ENCODE peak calls at places on chromosomes 4 and X, in five cellular contexts. One of them, this sample, is unnamed.
A peak's percentile ranks its signal among the peaks of the same experiment; 100 is the strongest.

GRCh38 chrX:86121916-86122315 is 26.3 kb upstream of the DACH2 start:
- DNase-seq in HTR-8/SVneo: no peak
- DNase-seq in midbrain: no peak
- DNase-seq in globus pallidus: no peak
- DNase-seq in A549: no peak
- DNase-seq in this sample: no peak

GRCh38 chrX:122943918-122944317 is 240.2 kb upstream of the GRIA3 start:
- DNase-seq in globus pallidus: no peak
- DNase-seq in midbrain: no peak
- DNase-seq in A549: no peak
- DNase-seq in HTR-8/SVneo: no peak
- DNase-seq in this sample: no peak

GRCh38 chr4:94540476-94540875 is 88.7 kb downstream of the PDLIM5 start:
- DNase-seq in globus pallidus: no peak
- DNase-seq in A549: no peak
- DNase-seq in HTR-8/SVneo: no peak
- DNase-seq in midbrain: no peak
- DNase-seq in this sample: no peak

GRCh38 chr4:8041868-8042267 is 102.2 kb upstream of the AFAP1 start:
- DNase-seq in A549: no peak
- DNase-seq in midbrain: no peak
- DNase-seq in globus pallidus: no peak
- DNase-seq in HTR-8/SVneo: no peak
- DNase-seq in this sample: no peak

GRCh38 chrX:150366951-150367545 is 3.9 kb downstream of the MAMLD1 start:
- DNase-seq in HTR-8/SVneo: no peak
- DNase-seq in A549: peak; percentile 77
- DNase-seq in globus pallidus: no peak
- DNase-seq in midbrain: no peak
- DNase-seq in this sample: no peak

GRCh38 chr4:67430989-67431388 is 114.3 kb downstream of the CENPC start:
- DNase-seq in midbrain: no peak
- DNase-seq in globus pallidus: no peak
- DNase-seq in HTR-8/SVneo: no peak
- DNase-seq in A549: no peak
- DNase-seq in this sample: no peak

GRCh38 chrX:63761639-63762038 is 23.4 kb downstream of the ARHGEF9 start:
- DNase-seq in HTR-8/SVneo: no peak
- DNase-seq in midbrain: no peak
- DNase-seq in A549: no peak
- DNase-seq in globus pallidus: no peak
- DNase-seq in this sample: no peak

GRCh38 chrX:31546130-31546529 is 474.3 kb upstream of the FTHL17 start:
- DNase-seq in HTR-8/SVneo: peak; percentile 5
- DNase-seq in A549: no peak
- DNase-seq in midbrain: no peak
- DNase-seq in globus pallidus: no peak
- DNase-seq in this sample: no peak

GRCh38 chr4:140995058-140995457 is 138.2 kb downstream of the RNF150 start:
- DNase-seq in midbrain: no peak
- DNase-seq in globus pallidus: no peak
- DNase-seq in A549: no peak
- DNase-seq in HTR-8/SVneo: no peak
- DNase-seq in this sample: no peak

GRCh38 chr4:134189480-134189879 is 12.1 kb downstream of the PABPC4L start:
- DNase-seq in HTR-8/SVneo: no peak
- DNase-seq in A549: no peak
- DNase-seq in globus pallidus: no peak
- DNase-seq in midbrain: no peak
- DNase-seq in this sample: no peak

GRCh38 chr4:141301216-141301615 is 80.5 kb downstream of the ZNF330 start:
- DNase-seq in midbrain: no peak
- DNase-seq in HTR-8/SVneo: no peak
- DNase-seq in globus pallidus: no peak
- DNase-seq in A549: no peak
- DNase-seq in this sample: no peak

GRCh38 chr4:176034498-176034897 is 31.1 kb upstream of the WDR17 start:
- DNase-seq in globus pallidus: peak; percentile 52
- DNase-seq in midbrain: peak; percentile 59
- DNase-seq in HTR-8/SVneo: peak; percentile 18
- DNase-seq in A549: peak; percentile 27
- DNase-seq in this sample: peak; percentile 27

GRCh38 chrX:11375614-11376119 is 82.5 kb downstream of the AMELX start:
- DNase-seq in A549: no peak
- DNase-seq in midbrain: no peak
- DNase-seq in HTR-8/SVneo: no peak
- DNase-seq in globus pallidus: no peak
- DNase-seq in this sample: no peak

GRCh38 chrX:106397788-106398538 is 213.8 kb upstream of the RADX start:
- DNase-seq in A549: no peak
- DNase-seq in globus pallidus: no peak
- DNase-seq in midbrain: peak; percentile 20
- DNase-seq in HTR-8/SVneo: no peak
- DNase-seq in this sample: peak; percentile 21

GRCh38 chr4:2041234-2042130 is 17.6 kb upstream of the NAT8L start:
- DNase-seq in HTR-8/SVneo: peak; percentile 93
- DNase-seq in globus pallidus: peak; percentile 77
- DNase-seq in A549: peak; percentile 80
- DNase-seq in midbrain: peak; percentile 77
- DNase-seq in this sample: peak; percentile 67

GRCh38 chr4:178165909-178166308 is 723.7 kb upstream of the AGA start:
- DNase-seq in A549: no peak
- DNase-seq in HTR-8/SVneo: no peak
- DNase-seq in midbrain: no peak
- DNase-seq in globus pallidus: no peak
- DNase-seq in this sample: no peak

GRCh38 chr4:98496446-98496845 is 162.0 kb downstream of the TSPAN5 start:
- DNase-seq in midbrain: no peak
- DNase-seq in A549: no peak
- DNase-seq in globus pallidus: no peak
- DNase-seq in HTR-8/SVneo: no peak
- DNase-seq in this sample: no peak

GRCh38 chr4:8653326-8654000 is 60.9 kb downstream of the CPZ start:
- DNase-seq in midbrain: no peak
- DNase-seq in A549: no peak
- DNase-seq in globus pallidus: no peak
- DNase-seq in HTR-8/SVneo: no peak
- DNase-seq in this sample: no peak

GRCh38 chrX:2879670-2880069 is 49.5 kb downstream of the ARSD start:
- DNase-seq in HTR-8/SVneo: no peak
- DNase-seq in A549: no peak
- DNase-seq in midbrain: no peak
- DNase-seq in globus pallidus: no peak
- DNase-seq in this sample: no peak

GRCh38 chr4:25154594-25155265 is 5.5 kb downstream of the SEPSECS start:
- DNase-seq in HTR-8/SVneo: no peak
- DNase-seq in A549: no peak
- DNase-seq in midbrain: no peak
- DNase-seq in globus pallidus: no peak
- DNase-seq in this sample: no peak